ENCODE peak calls at places on chromosome 11, in ten cellular contexts. One of them, this sample, is unnamed.

GRCh38 chr11:17845431-17845881 is 110.9 kb downstream of the KCNC1 start:
- DNase-seq in cardiac fibroblast: peak
- DNase-seq in ovary: no peak
- DNase-seq in LNCaP clone FGC: no peak
- DNase-seq in choroid plexus epithelial cell: peak
- DNase-seq in SJSA1: no peak
- DNase-seq in neuronal stem cell: no peak
- DNase-seq in colonic mucosa: no peak
- DNase-seq in osteoblast: peak
- DNase-seq in AG04450: peak
- DNase-seq in this sample: peak

GRCh38 chr11:118790357-118791014 is 478 bp downstream of the DDX6 start:
- DNase-seq in cardiac fibroblast: peak
- DNase-seq in ovary: peak
- DNase-seq in LNCaP clone FGC: no peak
- DNase-seq in choroid plexus epithelial cell: peak
- DNase-seq in SJSA1: peak
- DNase-seq in neuronal stem cell: peak
- DNase-seq in colonic mucosa: peak
- DNase-seq in osteoblast: peak
- DNase-seq in AG04450: no peak
- DNase-seq in this sample: peak

GRCh38 chr11:37830532-37830931 is 1232.5 kb upstream of the RAG2 start:
- DNase-seq in cardiac fibroblast: no peak
- DNase-seq in ovary: no peak
- DNase-seq in LNCaP clone FGC: no peak
- DNase-seq in choroid plexus epithelial cell: no peak
- DNase-seq in SJSA1: no peak
- DNase-seq in neuronal stem cell: no peak
- DNase-seq in colonic mucosa: no peak
- DNase-seq in osteoblast: no peak
- DNase-seq in AG04450: no peak
- DNase-seq in this sample: no peak

GRCh38 chr11:47125083-47125482 is 51.6 kb downstream of the ARFGAP2 start:
- DNase-seq in cardiac fibroblast: no peak
- DNase-seq in ovary: no peak
- DNase-seq in LNCaP clone FGC: no peak
- DNase-seq in choroid plexus epithelial cell: no peak
- DNase-seq in SJSA1: no peak
- DNase-seq in neuronal stem cell: no peak
- DNase-seq in colonic mucosa: no peak
- DNase-seq in osteoblast: no peak
- DNase-seq in AG04450: no peak
- DNase-seq in this sample: no peak

GRCh38 chr11:75264356-75264755 is 23.8 kb downstream of the TPBGL start:
- DNase-seq in cardiac fibroblast: no peak
- DNase-seq in ovary: peak
- DNase-seq in LNCaP clone FGC: no peak
- DNase-seq in choroid plexus epithelial cell: no peak
- DNase-seq in SJSA1: no peak
- DNase-seq in neuronal stem cell: no peak
- DNase-seq in colonic mucosa: no peak
- DNase-seq in osteoblast: peak
- DNase-seq in AG04450: no peak
- DNase-seq in this sample: no peak

GRCh38 chr11:115418081-115418480 is 86.1 kb downstream of the CADM1 start:
- DNase-seq in cardiac fibroblast: no peak
- DNase-seq in ovary: no peak
- DNase-seq in LNCaP clone FGC: no peak
- DNase-seq in choroid plexus epithelial cell: no peak
- DNase-seq in SJSA1: no peak
- DNase-seq in neuronal stem cell: no peak
- DNase-seq in colonic mucosa: no peak
- DNase-seq in osteoblast: no peak
- DNase-seq in AG04450: no peak
- DNase-seq in this sample: no peak

GRCh38 chr11:936199-936598 is 10.5 kb downstream of the AP2A2 start:
- DNase-seq in cardiac fibroblast: no peak
- DNase-seq in ovary: no peak
- DNase-seq in LNCaP clone FGC: no peak
- DNase-seq in choroid plexus epithelial cell: no peak
- DNase-seq in SJSA1: no peak
- DNase-seq in neuronal stem cell: no peak
- DNase-seq in colonic mucosa: no peak
- DNase-seq in osteoblast: no peak
- DNase-seq in AG04450: no peak
- DNase-seq in this sample: no peak

GRCh38 chr11:82996966-82997606 is 74.6 kb downstream of the RAB30 start:
- DNase-seq in cardiac fibroblast: no peak
- DNase-seq in ovary: no peak
- DNase-seq in LNCaP clone FGC: peak
- DNase-seq in choroid plexus epithelial cell: no peak
- DNase-seq in SJSA1: no peak
- DNase-seq in neuronal stem cell: no peak
- DNase-seq in colonic mucosa: peak
- DNase-seq in osteoblast: no peak
- DNase-seq in AG04450: no peak
- DNase-seq in this sample: no peak

GRCh38 chr11:59692915-59693314 is 20.7 kb downstream of the OR10V1 start:
- DNase-seq in cardiac fibroblast: no peak
- DNase-seq in ovary: no peak
- DNase-seq in LNCaP clone FGC: no peak
- DNase-seq in choroid plexus epithelial cell: no peak
- DNase-seq in SJSA1: no peak
- DNase-seq in neuronal stem cell: no peak
- DNase-seq in colonic mucosa: no peak
- DNase-seq in osteoblast: no peak
- DNase-seq in AG04450: no peak
- DNase-seq in this sample: no peak

GRCh38 chr11:26229270-26229669 is 102.7 kb upstream of the ANO3 start:
- DNase-seq in cardiac fibroblast: peak
- DNase-seq in ovary: no peak
- DNase-seq in LNCaP clone FGC: no peak
- DNase-seq in choroid plexus epithelial cell: peak
- DNase-seq in SJSA1: no peak
- DNase-seq in neuronal stem cell: no peak
- DNase-seq in colonic mucosa: no peak
- DNase-seq in osteoblast: peak
- DNase-seq in AG04450: peak
- DNase-seq in this sample: peak

DNA sequence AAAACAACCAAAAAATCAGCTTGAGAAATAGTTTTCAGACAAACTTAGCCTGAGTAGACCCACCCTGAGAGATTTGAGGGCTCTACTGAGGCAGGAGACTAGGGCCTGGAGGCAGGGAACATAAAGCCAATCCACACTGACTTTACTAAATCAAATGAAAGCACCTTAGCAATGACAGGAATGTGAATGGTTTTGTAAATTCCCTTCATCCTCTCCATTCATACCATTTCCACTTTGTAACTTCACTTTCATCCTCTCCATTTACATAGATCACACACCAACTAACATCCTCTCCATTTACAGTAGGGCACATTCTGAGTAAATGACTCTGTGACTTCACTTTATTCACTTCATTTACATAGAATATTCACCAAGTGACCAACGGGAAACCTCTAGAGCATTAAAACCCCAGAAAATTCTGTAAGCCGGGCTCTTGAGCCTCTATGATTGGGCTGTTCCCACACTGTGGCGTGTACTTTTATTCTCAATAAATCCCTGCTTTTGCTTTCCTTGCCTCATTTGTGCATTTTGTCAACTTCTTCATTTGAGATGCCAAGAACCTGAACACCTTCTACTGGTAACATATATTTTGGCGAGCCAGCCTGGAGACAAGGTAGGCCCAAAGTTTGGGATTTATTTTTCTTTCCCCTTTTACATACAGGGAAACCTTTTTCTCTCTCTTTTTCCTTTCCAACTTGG is 82.9 kb downstream of the PIWIL4 start:
- DNase-seq in cardiac fibroblast: no peak
- DNase-seq in ovary: no peak
- DNase-seq in LNCaP clone FGC: no peak
- DNase-seq in choroid plexus epithelial cell: peak
- DNase-seq in SJSA1: no peak
- DNase-seq in neuronal stem cell: no peak
- DNase-seq in colonic mucosa: no peak
- DNase-seq in osteoblast: no peak
- DNase-seq in AG04450: no peak
- DNase-seq in this sample: peak
- H3K4me3 ChIP-seq in cardiac fibroblast: no peak
- H3K4me3 ChIP-seq in ovary: no peak
- H3K4me3 ChIP-seq in LNCaP clone FGC: no peak
- H3K4me3 ChIP-seq in choroid plexus epithelial cell: no peak
- H3K4me3 ChIP-seq in SJSA1: no peak
- H3K4me3 ChIP-seq in neuronal stem cell: no peak
- H3K4me3 ChIP-seq in colonic mucosa: no peak
- H3K4me3 ChIP-seq in osteoblast: no peak
- H3K4me3 ChIP-seq in AG04450: no peak
- H3K4me3 ChIP-seq in this sample: no peak

DNA sequence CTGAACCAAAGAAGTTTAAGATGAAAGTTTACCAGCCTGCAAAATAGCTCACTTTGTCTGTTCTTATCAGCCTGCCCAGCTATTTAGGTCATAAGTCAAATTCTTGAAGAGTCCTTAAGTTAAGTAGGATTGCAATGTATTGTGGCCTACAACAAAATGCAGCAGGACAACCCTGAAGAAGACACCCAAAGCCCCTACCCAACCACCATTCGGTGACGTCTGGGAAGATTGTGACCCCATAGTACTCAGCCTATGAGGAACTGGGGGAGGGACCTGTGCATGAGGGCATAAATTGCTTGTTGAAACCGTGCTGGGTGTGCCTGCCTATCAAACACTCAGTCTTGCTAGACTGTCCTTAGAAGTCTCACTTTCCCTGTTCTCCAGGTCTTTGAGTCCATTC is 50.5 kb upstream of the FDX1 start:
- DNase-seq in cardiac fibroblast: no peak
- DNase-seq in ovary: no peak
- DNase-seq in LNCaP clone FGC: no peak
- DNase-seq in choroid plexus epithelial cell: no peak
- DNase-seq in SJSA1: no peak
- DNase-seq in neuronal stem cell: no peak
- DNase-seq in colonic mucosa: no peak
- DNase-seq in osteoblast: no peak
- DNase-seq in AG04450: no peak
- DNase-seq in this sample: no peak
- H3K4me3 ChIP-seq in cardiac fibroblast: no peak
- H3K4me3 ChIP-seq in ovary: no peak
- H3K4me3 ChIP-seq in LNCaP clone FGC: no peak
- H3K4me3 ChIP-seq in choroid plexus epithelial cell: no peak
- H3K4me3 ChIP-seq in SJSA1: no peak
- H3K4me3 ChIP-seq in neuronal stem cell: no peak
- H3K4me3 ChIP-seq in colonic mucosa: no peak
- H3K4me3 ChIP-seq in osteoblast: no peak
- H3K4me3 ChIP-seq in AG04450: no peak
- H3K4me3 ChIP-seq in this sample: no peak

GRCh38 chr11:123086315-123086714 is 24.4 kb upstream of the HSPA8 start:
- DNase-seq in cardiac fibroblast: no peak
- DNase-seq in ovary: no peak
- DNase-seq in LNCaP clone FGC: no peak
- DNase-seq in choroid plexus epithelial cell: no peak
- DNase-seq in SJSA1: no peak
- DNase-seq in neuronal stem cell: no peak
- DNase-seq in colonic mucosa: no peak
- DNase-seq in osteoblast: no peak
- DNase-seq in AG04450: no peak
- DNase-seq in this sample: no peak
- H3K4me3 ChIP-seq in cardiac fibroblast: no peak
- H3K4me3 ChIP-seq in ovary: no peak
- H3K4me3 ChIP-seq in LNCaP clone FGC: no peak
- H3K4me3 ChIP-seq in choroid plexus epithelial cell: no peak
- H3K4me3 ChIP-seq in SJSA1: no peak
- H3K4me3 ChIP-seq in neuronal stem cell: no peak
- H3K4me3 ChIP-seq in colonic mucosa: no peak
- H3K4me3 ChIP-seq in osteoblast: no peak
- H3K4me3 ChIP-seq in AG04450: no peak
- H3K4me3 ChIP-seq in this sample: no peak

DNA sequence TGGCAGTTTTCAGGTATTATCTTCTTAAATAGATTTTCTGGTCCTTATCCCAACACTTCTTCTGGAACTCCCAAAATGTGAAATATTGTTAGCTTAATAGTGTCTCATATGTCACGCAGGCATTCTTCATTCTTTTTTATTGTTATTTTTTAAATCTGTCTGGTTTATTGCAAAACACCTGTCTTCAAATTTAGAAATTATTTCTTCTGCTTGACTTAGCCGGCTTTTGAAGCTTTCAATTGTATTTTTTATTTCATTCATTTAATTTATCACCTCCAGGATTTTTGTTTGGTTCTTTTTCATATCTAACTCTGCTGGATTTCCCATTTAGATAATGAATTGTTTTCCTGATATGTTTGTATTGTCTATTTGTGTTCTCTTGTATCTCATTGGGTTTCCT is 49.9 kb downstream of the KCNQ1OT1 start:
- DNase-seq in cardiac fibroblast: no peak
- DNase-seq in ovary: no peak
- DNase-seq in LNCaP clone FGC: no peak
- DNase-seq in choroid plexus epithelial cell: no peak
- DNase-seq in SJSA1: no peak
- DNase-seq in neuronal stem cell: no peak
- DNase-seq in colonic mucosa: no peak
- DNase-seq in osteoblast: no peak
- DNase-seq in AG04450: no peak
- DNase-seq in this sample: no peak
- H3K4me3 ChIP-seq in cardiac fibroblast: no peak
- H3K4me3 ChIP-seq in ovary: no peak
- H3K4me3 ChIP-seq in LNCaP clone FGC: no peak
- H3K4me3 ChIP-seq in choroid plexus epithelial cell: no peak
- H3K4me3 ChIP-seq in SJSA1: no peak
- H3K4me3 ChIP-seq in neuronal stem cell: no peak
- H3K4me3 ChIP-seq in colonic mucosa: no peak
- H3K4me3 ChIP-seq in osteoblast: no peak
- H3K4me3 ChIP-seq in AG04450: no peak
- H3K4me3 ChIP-seq in this sample: no peak

GRCh38 chr11:62669420-62670161 is 1.9 kb upstream of the UQCC3 start:
- DNase-seq in cardiac fibroblast: no peak
- DNase-seq in ovary: no peak
- DNase-seq in LNCaP clone FGC: peak
- DNase-seq in choroid plexus epithelial cell: no peak
- DNase-seq in SJSA1: no peak
- DNase-seq in neuronal stem cell: no peak
- DNase-seq in colonic mucosa: peak
- DNase-seq in osteoblast: peak
- DNase-seq in AG04450: no peak
- DNase-seq in this sample: no peak
- H3K4me3 ChIP-seq in cardiac fibroblast: no peak
- H3K4me3 ChIP-seq in ovary: no peak
- H3K4me3 ChIP-seq in LNCaP clone FGC: no peak
- H3K4me3 ChIP-seq in choroid plexus epithelial cell: no peak
- H3K4me3 ChIP-seq in SJSA1: no peak
- H3K4me3 ChIP-seq in neuronal stem cell: no peak
- H3K4me3 ChIP-seq in colonic mucosa: no peak
- H3K4me3 ChIP-seq in osteoblast: no peak
- H3K4me3 ChIP-seq in AG04450: no peak
- H3K4me3 ChIP-seq in this sample: no peak

This sample was measured in AG10803.